ENCODE peak calls at places on chromosomes 2 and 18, in seven cellular contexts. R, G, W, T, A, V and Y are unnamed samples.

GRCh38 chr2:62774555-62775366 is 69.2 kb downstream of the EHBP1 start:
- DNase-seq in R (peak), G (no peak), W (peak), T (peak), A (no peak), V (no peak), Y (no peak)

GRCh38 chr18:11040823-11041712 is 108.3 kb downstream of the PIEZO2 start:
- DNase-seq in R (peak), G (no peak), W (no peak), T (peak), A (no peak), V (no peak), Y (no peak)

GRCh38 chr2:222269132-222269531 is 29.7 kb downstream of the PAX3 start:
- DNase-seq in R (no peak), G (no peak), W (no peak), T (no peak), A (no peak), V (no peak), Y (no peak)

GRCh38 chr2:113784823-113785744 is 28.6 kb upstream of the SLC35F5 start:
- DNase-seq in R (peak), G (no peak), W (no peak), T (no peak), A (peak), V (no peak), Y (no peak)

GRCh38 chr2:100614455-100615000 is 51.7 kb downstream of the PDCL3 start:
- DNase-seq in R (no peak), G (no peak), W (no peak), T (no peak), A (no peak), V (no peak), Y (peak)

GRCh38 chr2:218026676-218027425 is 24.1 kb upstream of the TNS1 start:
- DNase-seq in R (no peak), G (no peak), W (no peak), T (no peak), A (peak), V (no peak), Y (peak)

GRCh38 chr2:95258271-95258670 is 16.0 kb upstream of the PROM2 start:
- DNase-seq in R (no peak), G (no peak), W (no peak), T (no peak), A (no peak), V (no peak), Y (no peak)

GRCh38 chr2:113164930-113165585 is 8.7 kb upstream of the PSD4 start:
- DNase-seq in R (no peak), G (no peak), W (no peak), T (no peak), A (no peak), V (peak), Y (peak)

GRCh38 chr2:134773372-134774073 is 54.7 kb upstream of the TMEM163 start:
- DNase-seq in R (no peak), G (no peak), W (no peak), T (no peak), A (peak), V (no peak), Y (no peak)

GRCh38 chr2:177172034-177172880 is 40.3 kb upstream of the HNRNPA3 start:
- DNase-seq in R (peak), G (no peak), W (peak), T (peak), A (no peak), V (no peak), Y (no peak)